ENCODE peak calls at places on chromosome 14, in five cellular contexts. M, U, B, I and Z are unnamed samples.

GRCh38 chr14:65927871-65928270 is 515.3 kb downstream of the FUT8 start:
- DNase-seq in M (peak), U (no peak), B (no peak), I (no peak), Z (peak)

GRCh38 chr14:89702151-89702936 is 252.2 kb downstream of the EFCAB11 start:
- DNase-seq in M (no peak), U (no peak), B (no peak), I (no peak), Z (no peak)

GRCh38 chr14:56490379-56490778 is 89.2 kb upstream of the TMEM260 start:
- DNase-seq in M (no peak), U (no peak), B (no peak), I (no peak), Z (no peak)

GRCh38 chr14:39268393-39268792 is 34.7 kb downstream of the MIA2 start:
- DNase-seq in M (no peak), U (no peak), B (no peak), I (no peak), Z (no peak)

GRCh38 chr14:104731249-104731924 is 7.4 kb downstream of the ADSS1 start:
- DNase-seq in M (no peak), U (no peak), B (no peak), I (no peak), Z (no peak)

GRCh38 chr14:89540009-89540829 is 123.2 kb upstream of the FOXN3 start:
- DNase-seq in M (no peak), U (no peak), B (no peak), I (no peak), Z (no peak)

GRCh38 chr14:37150414-37150813 is 22.0 kb downstream of the SLC25A21 start:
- DNase-seq in M (no peak), U (no peak), B (no peak), I (no peak), Z (no peak)

GRCh38 chr14:73251516-73252215 is 14.4 kb downstream of the PAPLN start:
- DNase-seq in M (no peak), U (no peak), B (no peak), I (no peak), Z (no peak)

GRCh38 chr14:87108726-87109125 is 884.3 kb downstream of the GALC start:
- DNase-seq in M (no peak), U (no peak), B (no peak), I (no peak), Z (no peak)

GRCh38 chr14:35337557-35338255 is 45.5 kb downstream of the PSMA6 start:
- DNase-seq in M (no peak), U (no peak), B (no peak), I (peak), Z (no peak)

GRCh38 chr14:87052646-87053225 is 940.2 kb downstream of the GALC start:
- DNase-seq in M (no peak), U (no peak), B (no peak), I (no peak), Z (no peak)

GRCh38 chr14:70108419-70108818 is 80.3 kb downstream of the SLC8A3 start:
- DNase-seq in M (no peak), U (no peak), B (no peak), I (no peak), Z (no peak)

GRCh38 chr14:52922656-52923055 is 28.2 kb downstream of the FERMT2 start:
- DNase-seq in M (no peak), U (no peak), B (no peak), I (no peak), Z (no peak)

GRCh38 chr14:44529026-44529425 is 21.9 kb upstream of the FSCB start:
- DNase-seq in M (no peak), U (no peak), B (no peak), I (no peak), Z (no peak)

GRCh38 chr14:99401624-99402282 is 78.9 kb downstream of the SETD3 start:
- DNase-seq in M (no peak), U (no peak), B (no peak), I (no peak), Z (no peak)

GRCh38 chr14:89630096-89630829 is 213.2 kb upstream of the FOXN3 start:
- DNase-seq in M (no peak), U (no peak), B (no peak), I (no peak), Z (no peak)

GRCh38 chr14:53670701-53671100 is 285.9 kb downstream of the BMP4 start:
- DNase-seq in M (no peak), U (no peak), B (no peak), I (no peak), Z (no peak)

GRCh38 chr14:30180219-30180618 is 252.6 kb upstream of the PRKD1 start:
- DNase-seq in M (no peak), U (no peak), B (no peak), I (no peak), Z (no peak)

GRCh38 chr14:30177776-30178175 is 250.1 kb upstream of the PRKD1 start:
- DNase-seq in M (no peak), U (no peak), B (no peak), I (no peak), Z (no peak)

DNA sequence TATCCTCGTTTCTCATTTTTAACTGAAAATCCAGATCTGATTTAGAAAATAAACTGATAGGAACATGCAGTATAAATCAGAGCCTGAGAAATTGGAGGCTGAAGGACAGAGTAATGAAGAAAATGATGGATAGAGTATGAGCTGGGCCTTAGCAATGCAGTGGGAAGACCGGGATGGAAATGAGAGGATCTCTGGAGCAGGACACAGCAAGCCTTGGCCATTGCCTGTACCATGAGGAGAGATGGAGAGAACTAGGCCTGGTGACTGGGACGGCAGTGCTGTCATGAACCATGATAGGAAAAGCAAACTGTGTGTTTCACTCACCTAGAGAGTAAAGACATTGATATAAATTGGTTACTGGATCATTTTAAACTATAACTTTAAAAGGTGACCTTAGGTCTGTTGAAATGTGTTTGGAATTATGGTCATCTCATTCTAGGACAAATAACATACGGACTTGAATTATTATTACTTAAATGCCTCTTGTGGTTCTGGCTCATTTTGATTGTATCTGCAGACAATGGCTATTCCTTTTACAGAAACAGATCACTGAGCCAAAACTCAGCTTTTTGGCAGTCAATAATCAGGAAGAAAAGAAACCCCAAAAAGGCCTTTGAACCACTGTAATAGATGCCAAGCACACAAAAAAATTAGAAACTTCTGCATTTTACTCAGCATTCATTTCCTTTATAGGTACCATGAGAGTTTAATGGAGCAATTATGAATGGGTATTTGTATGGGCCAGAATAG is 251.9 kb upstream of the PRKD1 start:
- DNase-seq in M (no peak), U (no peak), B (no peak), I (no peak), Z (no peak)
- H3K27ac ChIP-seq in M (no peak), U (no peak), B (no peak), I (no peak), Z (no peak)

DNA sequence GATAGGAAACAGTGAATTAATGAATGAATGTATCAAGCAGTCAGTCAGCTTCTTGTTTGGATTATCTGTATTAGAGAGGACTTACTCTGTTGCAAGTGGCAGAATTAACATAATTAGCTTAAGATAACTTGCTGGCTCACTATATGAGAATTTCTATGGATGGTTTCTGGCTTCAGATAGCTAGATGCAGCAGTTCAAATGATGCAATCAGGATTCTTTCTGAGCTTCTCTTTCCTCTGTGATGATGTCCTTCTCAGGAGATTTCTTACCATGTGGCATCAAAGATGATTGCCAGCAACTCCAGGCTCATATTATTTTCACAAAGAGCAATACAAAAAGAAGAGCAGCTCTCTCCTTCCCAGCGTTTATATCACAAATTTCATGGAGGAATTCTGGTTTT is 30.7 kb downstream of the FRMD6 start:
- DNase-seq in M (no peak), U (no peak), B (no peak), I (no peak), Z (no peak)
- H3K27ac ChIP-seq in M (no peak), U (no peak), B (no peak), I (no peak), Z (no peak)

DNA sequence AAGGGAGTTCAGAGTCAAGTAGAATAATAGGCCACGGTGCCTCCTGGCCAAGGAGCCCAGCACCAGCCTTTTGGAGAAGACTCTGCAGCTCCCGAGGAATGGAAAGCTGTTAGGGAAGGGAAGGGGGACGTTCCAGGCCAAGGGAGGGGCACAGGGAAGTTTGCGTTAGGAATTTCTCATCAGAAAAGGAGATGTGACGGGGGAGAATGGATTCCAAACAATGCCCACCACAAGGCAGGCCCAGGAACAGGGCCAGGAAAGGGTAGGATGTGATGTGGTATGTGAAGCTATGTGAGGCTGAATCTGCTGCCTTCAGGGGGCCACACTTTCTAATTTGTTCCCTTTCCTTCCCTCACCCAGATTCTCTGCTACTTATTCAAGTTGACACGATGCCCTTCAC is 46.0 kb downstream of the DGLUCY start:
- DNase-seq in M (no peak), U (no peak), B (no peak), I (no peak), Z (no peak)
- H3K27ac ChIP-seq in M (no peak), U (no peak), B (peak), I (peak), Z (no peak)

GRCh38 chr14:94015223-94015622 is 10.9 kb upstream of the OTUB2 start:
- DNase-seq in M (no peak), U (no peak), B (no peak), I (no peak), Z (no peak)

GRCh38 chr14:94016446-94016976 is 9.6 kb upstream of the OTUB2 start:
- DNase-seq in M (no peak), U (no peak), B (no peak), I (no peak), Z (no peak)

GRCh38 chr14:94010625-94011024 is 13.5 kb downstream of the CCDC197 start:
- DNase-seq in M (no peak), U (no peak), B (no peak), I (no peak), Z (no peak)

GRCh38 chr14:94011795-94012194 is 14.3 kb upstream of the OTUB2 start:
- DNase-seq in M (no peak), U (no peak), B (no peak), I (no peak), Z (no peak)

DNA sequence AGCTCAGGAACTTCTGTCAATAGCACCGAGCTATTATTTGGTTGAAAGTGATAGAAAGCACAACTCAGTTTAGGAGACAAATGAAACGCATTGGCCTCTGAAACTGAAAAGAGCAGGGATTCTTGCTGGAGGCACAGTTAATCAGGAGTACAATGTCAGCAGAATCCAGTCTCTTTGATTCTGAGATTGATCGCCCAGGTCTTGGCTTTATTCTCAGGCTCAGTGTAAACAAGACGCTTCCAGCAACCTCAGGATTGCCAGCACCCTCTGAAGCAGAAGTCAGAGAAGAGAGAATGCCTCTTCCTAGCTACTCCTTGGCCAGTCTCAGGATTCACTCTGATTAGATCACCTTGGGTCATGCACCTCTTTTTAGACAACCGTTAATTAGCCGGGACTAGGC is 11.8 kb upstream of the OTUB2 start:
- DNase-seq in M (no peak), U (no peak), B (no peak), I (no peak), Z (no peak)
- H3K27ac ChIP-seq in M (no peak), U (no peak), B (no peak), I (no peak), Z (no peak)

GRCh38 chr14:96568646-96569045 is 66.5 kb downstream of the PAPOLA start:
- DNase-seq in M (no peak), U (no peak), B (no peak), I (no peak), Z (no peak)

GRCh38 chr14:96571311-96571710 is 69.1 kb downstream of the PAPOLA start:
- DNase-seq in M (no peak), U (no peak), B (no peak), I (no peak), Z (no peak)

GRCh38 chr14:96564389-96564788 is 62.2 kb downstream of the PAPOLA start:
- DNase-seq in M (no peak), U (no peak), B (no peak), I (no peak), Z (no peak)

GRCh38 chr14:96567289-96567899 is 65.2 kb downstream of the PAPOLA start:
- DNase-seq in M (no peak), U (no peak), B (no peak), I (no peak), Z (peak)

DNA sequence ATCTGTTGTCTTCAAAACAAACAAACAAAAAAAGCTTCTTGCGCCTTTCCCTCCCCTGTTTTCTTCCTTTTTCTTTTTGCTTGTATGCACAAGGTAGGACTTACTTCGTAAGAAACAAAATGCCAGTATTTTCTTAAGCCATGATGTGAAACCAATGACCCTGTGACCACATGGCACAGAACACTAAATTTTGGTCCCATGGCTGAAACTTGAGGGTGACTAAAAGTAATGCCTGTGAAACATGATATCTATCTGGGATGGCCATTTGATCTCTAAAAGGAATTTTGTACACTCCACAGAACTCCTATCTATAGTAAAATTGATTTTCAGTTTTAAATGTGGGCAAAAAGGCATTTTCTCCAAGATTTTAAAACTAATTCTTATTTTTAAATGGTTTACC is 63.6 kb downstream of the PAPOLA start:
- DNase-seq in M (no peak), U (no peak), B (no peak), I (no peak), Z (no peak)
- H3K27ac ChIP-seq in M (no peak), U (no peak), B (no peak), I (no peak), Z (no peak)

GRCh38 chr14:96126783-96127271 is 77.8 kb upstream of the BDKRB2 start:
- DNase-seq in M (no peak), U (no peak), B (no peak), I (no peak), Z (no peak)
- H3K27ac ChIP-seq in M (peak), U (no peak), B (no peak), I (no peak), Z (no peak)

DNA sequence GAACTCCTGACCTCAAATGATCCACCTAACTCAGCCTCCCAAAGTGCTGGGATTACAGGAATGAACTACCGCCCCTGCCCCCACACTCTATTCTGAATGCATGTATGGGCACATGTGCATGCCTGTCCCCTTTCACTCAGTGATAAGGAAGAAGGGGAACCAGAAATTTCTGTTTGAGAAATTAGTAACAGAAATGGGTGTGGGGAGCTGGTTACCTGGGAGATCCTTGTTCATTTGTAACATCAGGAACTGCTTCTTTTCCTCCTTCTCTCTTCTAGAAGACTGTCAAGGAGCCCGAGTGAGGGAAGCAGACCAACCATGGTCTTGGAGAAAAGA is 3.5 kb downstream of the PPP1R3E start:
- DNase-seq in M (no peak), U (no peak), B (no peak), I (no peak), Z (no peak)
- H3K27ac ChIP-seq in M (no peak), U (peak), B (peak), I (peak), Z (peak)

GRCh38 chr14:50846171-50846880 is 15.4 kb upstream of the NIN start:
- DNase-seq in M (no peak), U (no peak), B (no peak), I (no peak), Z (no peak)
- H3K27ac ChIP-seq in M (no peak), U (no peak), B (no peak), I (no peak), Z (no peak)

DNA sequence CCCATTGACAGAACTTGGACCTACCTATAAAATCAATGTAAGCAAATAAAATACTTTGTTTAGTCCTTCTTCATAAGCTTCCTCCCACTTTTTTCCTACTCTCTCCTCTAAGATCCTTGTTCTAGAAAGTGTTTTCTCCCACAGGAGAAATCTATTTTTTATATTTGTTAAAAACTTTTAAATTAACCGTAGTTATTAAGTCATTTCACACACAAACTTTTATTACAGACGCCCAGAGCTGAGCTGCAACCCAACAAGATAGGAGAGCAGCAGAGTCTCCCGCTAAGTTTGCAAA is 27.7 kb downstream of the DAD1 start:
- DNase-seq in M (no peak), U (no peak), B (no peak), I (no peak), Z (no peak)
- H3K27ac ChIP-seq in M (peak), U (no peak), B (no peak), I (peak), Z (peak)